ENCODE peak calls at places on chromosomes 5 and 9, in six cellular contexts. One of them, this sample, is unnamed.
A peak's percentile ranks its signal among the peaks of the same experiment; 100 is the strongest.

GRCh38 chr9:84339951-84340350 is 607 bp downstream of the SLC28A3 start:
- DNase-seq in bronchial epithelial cell: peak; percentile 79
- DNase-seq in left ventricle myocardium inferior: peak; percentile 28
- DNase-seq in upper lobe of left lung: no peak
- DNase-seq in left lung: no peak
- DNase-seq in GM23338: peak; percentile 30
- DNase-seq in this sample: no peak

GRCh38 chr9:85067792-85068191 is 398.3 kb downstream of the NTRK2 start:
- DNase-seq in bronchial epithelial cell: no peak
- DNase-seq in left ventricle myocardium inferior: no peak
- DNase-seq in upper lobe of left lung: no peak
- DNase-seq in left lung: no peak
- DNase-seq in GM23338: no peak
- DNase-seq in this sample: no peak

GRCh38 chr9:77457916-77458592 is 190.1 kb downstream of the GNA14 start:
- DNase-seq in bronchial epithelial cell: peak; percentile 59
- DNase-seq in left ventricle myocardium inferior: peak; percentile 26
- DNase-seq in upper lobe of left lung: no peak
- DNase-seq in left lung: peak; percentile 65
- DNase-seq in GM23338: peak; percentile 92
- DNase-seq in this sample: no peak

GRCh38 chr9:72294952-72295351 is 70.1 kb downstream of the ZFAND5 start:
- DNase-seq in bronchial epithelial cell: peak; percentile 80
- DNase-seq in left ventricle myocardium inferior: no peak
- DNase-seq in upper lobe of left lung: no peak
- DNase-seq in left lung: peak; percentile 45
- DNase-seq in GM23338: no peak
- DNase-seq in this sample: no peak

GRCh38 chr5:172644711-172645110 is 3.6 kb downstream of the NEURL1B start:
- DNase-seq in bronchial epithelial cell: no peak
- DNase-seq in left ventricle myocardium inferior: no peak
- DNase-seq in upper lobe of left lung: no peak
- DNase-seq in left lung: no peak
- DNase-seq in GM23338: peak; percentile 43
- DNase-seq in this sample: no peak

GRCh38 chr5:159139787-159140186 is 40.1 kb upstream of the EBF1 start:
- DNase-seq in bronchial epithelial cell: no peak
- DNase-seq in left ventricle myocardium inferior: no peak
- DNase-seq in upper lobe of left lung: no peak
- DNase-seq in left lung: no peak
- DNase-seq in GM23338: no peak
- DNase-seq in this sample: no peak

GRCh38 chr5:135571210-135571609 is 7.6 kb downstream of the CXCL14 start:
- DNase-seq in bronchial epithelial cell: no peak
- DNase-seq in left ventricle myocardium inferior: no peak
- DNase-seq in upper lobe of left lung: no peak
- DNase-seq in left lung: no peak
- DNase-seq in GM23338: no peak
- DNase-seq in this sample: no peak

GRCh38 chr9:94908041-94908563 is 181.6 kb downstream of the AOPEP start:
- DNase-seq in bronchial epithelial cell: no peak
- DNase-seq in left ventricle myocardium inferior: no peak
- DNase-seq in upper lobe of left lung: no peak
- DNase-seq in left lung: no peak
- DNase-seq in GM23338: no peak
- DNase-seq in this sample: no peak

GRCh38 chr9:89994988-89995613 is 390.3 kb downstream of the GADD45G start:
- DNase-seq in bronchial epithelial cell: no peak
- DNase-seq in left ventricle myocardium inferior: no peak
- DNase-seq in upper lobe of left lung: no peak
- DNase-seq in left lung: no peak
- DNase-seq in GM23338: no peak
- DNase-seq in this sample: no peak

GRCh38 chr9:92612292-92612691 is 57.6 kb downstream of the IPPK start:
- DNase-seq in bronchial epithelial cell: peak; percentile 36
- DNase-seq in left ventricle myocardium inferior: no peak
- DNase-seq in upper lobe of left lung: no peak
- DNase-seq in left lung: no peak
- DNase-seq in GM23338: no peak
- DNase-seq in this sample: no peak

GRCh38 chr5:58716713-58717112 is 133.8 kb downstream of the RAB3C start:
- DNase-seq in bronchial epithelial cell: no peak
- DNase-seq in left ventricle myocardium inferior: no peak
- DNase-seq in upper lobe of left lung: no peak
- DNase-seq in left lung: no peak
- DNase-seq in GM23338: no peak
- DNase-seq in this sample: no peak

GRCh38 chr5:150263801-150264621 is 25.6 kb downstream of the CAMK2A start:
- DNase-seq in bronchial epithelial cell: peak; percentile 99
- DNase-seq in left ventricle myocardium inferior: no peak
- DNase-seq in upper lobe of left lung: peak; percentile 75
- DNase-seq in left lung: no peak
- DNase-seq in GM23338: no peak
- DNase-seq in this sample: no peak

GRCh38 chr9:21174671-21175070 is 8.2 kb upstream of the IFNA21 start:
- DNase-seq in bronchial epithelial cell: peak; percentile 32
- DNase-seq in left ventricle myocardium inferior: no peak
- DNase-seq in upper lobe of left lung: no peak
- DNase-seq in left lung: no peak
- DNase-seq in GM23338: no peak
- DNase-seq in this sample: no peak

GRCh38 chr5:122228728-122229392 is 83.2 kb upstream of the SNCAIP start:
- DNase-seq in bronchial epithelial cell: no peak
- DNase-seq in left ventricle myocardium inferior: no peak
- DNase-seq in upper lobe of left lung: no peak
- DNase-seq in left lung: no peak
- DNase-seq in GM23338: no peak
- DNase-seq in this sample: no peak

DNA sequence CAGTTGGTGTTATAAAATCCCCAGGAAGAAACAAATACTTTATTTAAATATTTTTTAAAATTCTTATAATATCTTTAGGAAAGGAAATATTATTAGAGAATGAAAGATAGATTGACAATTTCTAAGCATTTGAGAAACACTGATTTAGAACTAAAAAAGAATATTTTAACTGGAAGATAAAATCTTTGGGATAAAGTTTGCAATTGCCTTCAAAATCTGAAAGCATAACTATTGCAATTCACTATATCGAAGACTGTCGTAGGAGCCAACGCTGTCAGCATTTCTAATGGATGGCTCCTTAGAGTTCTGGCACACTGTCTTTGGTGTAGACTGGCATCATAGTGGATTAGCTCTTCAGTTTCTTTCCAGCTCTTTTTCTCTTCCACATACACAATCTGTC is 1561.3 kb downstream of the MAT2B start:
- DNase-seq in bronchial epithelial cell: no peak
- DNase-seq in left ventricle myocardium inferior: no peak
- DNase-seq in upper lobe of left lung: no peak
- DNase-seq in left lung: no peak
- DNase-seq in GM23338: no peak
- DNase-seq in this sample: no peak
- TF ChIP-seq CTCF in bronchial epithelial cell: no peak
- TF ChIP-seq CTCF in left ventricle myocardium inferior: no peak
- TF ChIP-seq CTCF in upper lobe of left lung: no peak
- TF ChIP-seq CTCF in left lung: no peak
- TF ChIP-seq CTCF in GM23338: no peak
- TF ChIP-seq CTCF in this sample: no peak

GRCh38 chr5:22734907-22735306 is 118.2 kb downstream of the CDH12 start:
- DNase-seq in bronchial epithelial cell: no peak
- DNase-seq in left ventricle myocardium inferior: no peak
- DNase-seq in upper lobe of left lung: no peak
- DNase-seq in left lung: no peak
- DNase-seq in GM23338: no peak
- DNase-seq in this sample: no peak
- TF ChIP-seq CTCF in bronchial epithelial cell: no peak
- TF ChIP-seq CTCF in left ventricle myocardium inferior: no peak
- TF ChIP-seq CTCF in upper lobe of left lung: no peak
- TF ChIP-seq CTCF in left lung: no peak
- TF ChIP-seq CTCF in GM23338: no peak
- TF ChIP-seq CTCF in this sample: no peak

GRCh38 chr5:9382511-9382910 is 163.4 kb downstream of the SEMA5A start:
- DNase-seq in bronchial epithelial cell: peak; percentile 75
- DNase-seq in left ventricle myocardium inferior: no peak
- DNase-seq in upper lobe of left lung: no peak
- DNase-seq in left lung: no peak
- DNase-seq in GM23338: no peak
- DNase-seq in this sample: no peak

GRCh38 chr5:9381464-9381863 is 164.4 kb downstream of the SEMA5A start:
- DNase-seq in bronchial epithelial cell: no peak
- DNase-seq in left ventricle myocardium inferior: no peak
- DNase-seq in upper lobe of left lung: no peak
- DNase-seq in left lung: no peak
- DNase-seq in GM23338: no peak
- DNase-seq in this sample: no peak

GRCh38 chr5:9375756-9376155 is 170.1 kb downstream of the SEMA5A start:
- DNase-seq in bronchial epithelial cell: no peak
- DNase-seq in left ventricle myocardium inferior: no peak
- DNase-seq in upper lobe of left lung: no peak
- DNase-seq in left lung: no peak
- DNase-seq in GM23338: no peak
- DNase-seq in this sample: no peak

GRCh38 chr5:9376363-9377117 is 169.3 kb downstream of the SEMA5A start:
- DNase-seq in bronchial epithelial cell: peak; percentile 94
- DNase-seq in left ventricle myocardium inferior: no peak
- DNase-seq in upper lobe of left lung: no peak
- DNase-seq in left lung: no peak
- DNase-seq in GM23338: no peak
- DNase-seq in this sample: no peak

DNA sequence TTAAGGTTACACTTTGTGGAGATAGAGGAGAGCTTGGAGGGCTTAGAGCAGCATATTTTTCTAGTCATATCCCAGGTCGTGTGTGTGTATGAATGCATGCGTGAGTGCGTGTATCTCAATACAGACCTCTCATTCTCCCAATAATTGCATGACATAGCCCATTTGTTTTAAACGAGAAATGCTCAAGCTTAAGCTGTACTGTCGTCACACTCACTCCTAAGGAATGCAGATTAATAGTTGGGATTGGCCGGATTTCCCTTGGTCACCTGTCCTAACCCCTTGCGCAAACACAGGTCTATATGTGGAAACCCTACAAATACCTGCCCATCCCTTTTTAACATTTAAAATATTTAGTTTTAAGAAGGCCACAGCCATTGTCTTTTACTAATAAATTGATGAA is 165.8 kb downstream of the SEMA5A start:
- DNase-seq in bronchial epithelial cell: peak; percentile 92
- DNase-seq in left ventricle myocardium inferior: no peak
- DNase-seq in upper lobe of left lung: no peak
- DNase-seq in left lung: no peak
- DNase-seq in GM23338: no peak
- DNase-seq in this sample: no peak
- TF ChIP-seq CTCF in bronchial epithelial cell: no peak
- TF ChIP-seq CTCF in left ventricle myocardium inferior: no peak
- TF ChIP-seq CTCF in upper lobe of left lung: no peak
- TF ChIP-seq CTCF in left lung: no peak
- TF ChIP-seq CTCF in GM23338: no peak
- TF ChIP-seq CTCF in this sample: no peak

GRCh38 chr5:130476325-130476724 is 572.1 kb downstream of the CHSY3 start:
- DNase-seq in bronchial epithelial cell: peak; percentile 91
- DNase-seq in left ventricle myocardium inferior: no peak
- DNase-seq in upper lobe of left lung: no peak
- DNase-seq in left lung: no peak
- DNase-seq in GM23338: no peak
- DNase-seq in this sample: no peak

DNA sequence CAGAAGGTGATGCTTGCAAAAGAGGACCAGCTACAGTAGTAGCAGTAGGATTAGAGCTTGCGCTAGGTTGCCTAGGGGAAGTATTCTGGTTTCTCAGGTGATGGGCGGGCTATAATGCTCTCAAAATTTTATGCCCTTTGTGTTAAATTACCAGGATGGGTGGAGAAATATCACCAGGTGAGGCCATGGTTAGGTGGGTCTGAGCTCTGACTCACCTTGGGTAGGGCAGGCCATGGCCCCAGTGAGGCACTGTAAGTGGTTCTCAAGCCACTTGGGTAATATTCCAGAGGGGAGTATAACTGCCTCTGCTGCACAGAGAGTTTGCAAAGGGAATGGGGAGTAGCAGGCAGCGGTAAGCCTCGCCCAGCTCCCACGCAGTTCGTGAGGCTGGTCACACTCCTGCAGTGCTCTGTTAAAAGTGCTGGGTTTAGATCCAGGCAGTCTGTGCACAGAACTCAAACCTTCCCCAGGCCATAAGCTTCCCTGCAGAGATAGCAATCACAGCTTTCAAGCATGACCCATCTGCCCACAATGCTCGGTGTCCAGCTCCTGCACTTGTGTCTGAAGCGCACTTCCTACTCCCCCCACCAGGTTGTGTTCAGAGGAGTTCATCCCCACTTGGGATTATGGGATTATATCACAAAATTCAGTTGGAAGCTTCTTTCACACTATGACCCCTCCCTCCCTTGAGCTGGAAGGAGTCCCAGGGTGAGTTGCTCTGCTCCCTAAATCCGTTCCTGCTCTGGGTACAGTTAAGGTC is 575.0 kb downstream of the CHSY3 start:
- DNase-seq in bronchial epithelial cell: peak; percentile 8
- DNase-seq in left ventricle myocardium inferior: no peak
- DNase-seq in upper lobe of left lung: no peak
- DNase-seq in left lung: no peak
- DNase-seq in GM23338: peak; percentile 26
- DNase-seq in this sample: no peak
- TF ChIP-seq CTCF in bronchial epithelial cell: no peak
- TF ChIP-seq CTCF in left ventricle myocardium inferior: no peak
- TF ChIP-seq CTCF in upper lobe of left lung: no peak
- TF ChIP-seq CTCF in left lung: no peak
- TF ChIP-seq CTCF in GM23338: no peak
- TF ChIP-seq CTCF in this sample: no peak

GRCh38 chr9:131745611-131746010 is 5.7 kb upstream of the RAPGEF1 start:
- DNase-seq in bronchial epithelial cell: peak; percentile 75
- DNase-seq in left ventricle myocardium inferior: no peak
- DNase-seq in upper lobe of left lung: no peak
- DNase-seq in left lung: no peak
- DNase-seq in GM23338: no peak
- DNase-seq in this sample: no peak

GRCh38 chr9:131743501-131743900 is 3.6 kb upstream of the RAPGEF1 start:
- DNase-seq in bronchial epithelial cell: peak; percentile 71
- DNase-seq in left ventricle myocardium inferior: no peak
- DNase-seq in upper lobe of left lung: no peak
- DNase-seq in left lung: no peak
- DNase-seq in GM23338: no peak
- DNase-seq in this sample: no peak

GRCh38 chr9:131744715-131745201 is 4.9 kb upstream of the RAPGEF1 start:
- DNase-seq in bronchial epithelial cell: no peak
- DNase-seq in left ventricle myocardium inferior: no peak
- DNase-seq in upper lobe of left lung: no peak
- DNase-seq in left lung: no peak
- DNase-seq in GM23338: no peak
- DNase-seq in this sample: no peak

GRCh38 chr9:131747352-131747751 is 7.5 kb upstream of the RAPGEF1 start:
- DNase-seq in bronchial epithelial cell: peak; percentile 74
- DNase-seq in left ventricle myocardium inferior: no peak
- DNase-seq in upper lobe of left lung: no peak
- DNase-seq in left lung: no peak
- DNase-seq in GM23338: peak; percentile 74
- DNase-seq in this sample: no peak

GRCh38 chr9:131744171-131744714 is 4.4 kb upstream of the RAPGEF1 start:
- DNase-seq in bronchial epithelial cell: peak; percentile 97
- DNase-seq in left ventricle myocardium inferior: no peak
- DNase-seq in upper lobe of left lung: no peak
- DNase-seq in left lung: no peak
- DNase-seq in GM23338: no peak
- DNase-seq in this sample: no peak
- TF ChIP-seq CTCF in bronchial epithelial cell: no peak
- TF ChIP-seq CTCF in left ventricle myocardium inferior: no peak
- TF ChIP-seq CTCF in upper lobe of left lung: no peak
- TF ChIP-seq CTCF in left lung: no peak
- TF ChIP-seq CTCF in GM23338: no peak
- TF ChIP-seq CTCF in this sample: no peak

This sample was measured in suprapubic skin.